ENCODE peak calls at places on chromosomes 7 and 10, in five cellular contexts. N is HCT116, C is SK-N-SH, G is GM12878, V is H1. K is an unnamed sample.

GRCh38 chr10:44786451-44786850 is 124.7 kb upstream of the TMEM72 start:
- DNase-seq in G (no peak), V (no peak), N (no peak), C (no peak), K (no peak)

GRCh38 chr10:102783541-102783930 is 39.8 kb downstream of the WBP1L start:
- DNase-seq in G (no peak), N (no peak), V (no peak), C (no peak), K (no peak)

GRCh38 chr7:44307301-44307900 is 18.0 kb downstream of the CAMK2B start:
- DNase-seq in N (peak; percentile 43), G (no peak), V (peak; percentile 49), C (peak; percentile 87), K (peak; percentile 69)

GRCh38 chr7:127214956-127215355 is 37.8 kb downstream of the GRM8 start:
- DNase-seq in V (no peak), C (no peak), G (no peak), N (no peak), K (no peak)

GRCh38 chr7:4807708-4808420 is 32.4 kb downstream of the AP5Z1 start:
- DNase-seq in G (no peak), V (no peak), N (no peak), C (no peak), K (no peak)

GRCh38 chr10:93313798-93314197 is 168.3 kb downstream of the MYOF start:
- DNase-seq in G (peak; percentile 34), V (no peak), C (no peak), N (no peak), K (no peak)

GRCh38 chr7:77714195-77714594 is 17.9 kb downstream of the RSBN1L start:
- DNase-seq in C (peak; percentile 36), N (no peak), V (no peak), G (no peak), K (no peak)

GRCh38 chr10:70761727-70762350 is 23.3 kb downstream of the TBATA start:
- DNase-seq in C (no peak), G (no peak), V (no peak), N (no peak), K (no peak)

GRCh38 chr7:130273081-130273699 is 6.5 kb downstream of the CPA2 start:
- DNase-seq in C (no peak), G (no peak), V (peak; percentile 67), N (no peak), K (no peak)

GRCh38 chr7:24401628-24402593 is 117.9 kb downstream of the NPY start:
- DNase-seq in G (no peak), V (no peak), C (peak; percentile 30), N (peak; percentile 28), K (peak; percentile 29)

GRCh38 chr10:78528749-78529204 is 495.1 kb downstream of the RPS24 start:
- DNase-seq in V (no peak), N (no peak), G (no peak), C (no peak), K (peak; percentile 44)

GRCh38 chr7:28355553-28356319 is 56.6 kb upstream of the CREB5 start:
- DNase-seq in C (no peak), N (no peak), V (no peak), G (no peak), K (no peak)

GRCh38 chr7:27677912-27678612 is 15.4 kb upstream of the HIBADH start:
- DNase-seq in V (no peak), C (no peak), N (peak; percentile 87), G (no peak), K (no peak)

GRCh38 chr7:158424531-158424930 is 163.1 kb downstream of the PTPRN2 start:
- DNase-seq in G (no peak), N (no peak), C (no peak), V (no peak), K (no peak)

GRCh38 chr10:27485368-27485767 is 18.7 kb upstream of the RAB18 start:
- DNase-seq in N (no peak), V (no peak), C (no peak), G (no peak), K (no peak)

GRCh38 chr10:2208106-2208505 is 470.8 kb upstream of the ADARB2 start:
- DNase-seq in G (no peak), N (no peak), V (no peak), C (no peak), K (no peak)

GRCh38 chr10:100730739-100731602 is 14.4 kb upstream of the PAX2 start:
- DNase-seq in G (peak; percentile 40), N (no peak), C (peak; percentile 57), V (peak; percentile 57), K (no peak)

GRCh38 chr7:83005410-83005809 is 157.3 kb downstream of the PCLO start:
- DNase-seq in C (no peak), N (peak; percentile 7), V (no peak), G (no peak), K (peak; percentile 59)

GRCh38 chr7:111796671-111797070 is 234.4 kb upstream of the IMMP2L start:
- DNase-seq in N (peak; percentile 27), G (no peak), C (no peak), V (peak; percentile 55), K (peak; percentile 10)

GRCh38 chr10:65861249-65861648 is 1064.6 kb upstream of the LRRTM3 start:
- DNase-seq in G (peak; percentile 39), N (peak; percentile 28), V (no peak), C (no peak), K (no peak)

GRCh38 chr7:92279429-92280031 is 33.8 kb downstream of the ANKIB1 start:
- DNase-seq in G (no peak), C (no peak), V (no peak), N (no peak), K (no peak)

GRCh38 chr7:111132833-111133232 is 41.9 kb downstream of the LRRN3 start:
- DNase-seq in N (peak; percentile 15), G (no peak), C (no peak), V (no peak), K (no peak)

GRCh38 chr10:5442056-5442989 is 30.0 kb downstream of the NET1 start:
- DNase-seq in C (peak; percentile 56), N (peak; percentile 38), V (no peak), G (no peak), K (peak; percentile 86)

GRCh38 chr10:12186324-12186723 is 9.4 kb downstream of the NUDT5 start:
- DNase-seq in V (no peak), G (no peak), N (no peak), C (no peak), K (no peak)

GRCh38 chr10:114143160-114143559 is 30.8 kb downstream of the CCDC186 start:
- DNase-seq in N (no peak), G (no peak), V (no peak), C (no peak), K (no peak)

GRCh38 chr7:40847921-40848320 is 713.1 kb downstream of the SUGCT start:
- DNase-seq in G (no peak), N (no peak), V (no peak), C (no peak), K (no peak)

GRCh38 chr10:21649441-21649872 is 115.4 kb downstream of the MLLT10 start:
- DNase-seq in G (no peak), V (no peak), N (no peak), C (no peak), K (no peak)

GRCh38 chr10:10830316-10831061 is 187.2 kb upstream of the CELF2 start:
- DNase-seq in N (no peak), C (no peak), V (no peak), G (no peak), K (no peak)

GRCh38 chr7:132065193-132065972 is 509.0 kb upstream of the PODXL start:
- DNase-seq in C (peak; percentile 41), V (no peak), N (peak; percentile 39), G (no peak), K (no peak)

GRCh38 chr7:40586197-40586596 is 451.4 kb downstream of the SUGCT start:
- DNase-seq in G (no peak), C (no peak), V (no peak), N (no peak), K (no peak)

GRCh38 chr10:50310560-50311174 is 59.4 kb upstream of the ASAH2 start:
- DNase-seq in N (peak; percentile 18), V (peak; percentile 77), G (no peak), C (peak; percentile 33), K (no peak)

GRCh38 chr10:132104062-132104461 is 38.3 kb downstream of the JAKMIP3 start:
- DNase-seq in G (no peak), N (no peak), V (no peak), C (no peak), K (no peak)

GRCh38 chr7:26328498-26329390 is 37.1 kb downstream of the SNX10 start:
- DNase-seq in G (no peak), C (no peak), V (no peak), N (no peak), K (no peak)

DNA sequence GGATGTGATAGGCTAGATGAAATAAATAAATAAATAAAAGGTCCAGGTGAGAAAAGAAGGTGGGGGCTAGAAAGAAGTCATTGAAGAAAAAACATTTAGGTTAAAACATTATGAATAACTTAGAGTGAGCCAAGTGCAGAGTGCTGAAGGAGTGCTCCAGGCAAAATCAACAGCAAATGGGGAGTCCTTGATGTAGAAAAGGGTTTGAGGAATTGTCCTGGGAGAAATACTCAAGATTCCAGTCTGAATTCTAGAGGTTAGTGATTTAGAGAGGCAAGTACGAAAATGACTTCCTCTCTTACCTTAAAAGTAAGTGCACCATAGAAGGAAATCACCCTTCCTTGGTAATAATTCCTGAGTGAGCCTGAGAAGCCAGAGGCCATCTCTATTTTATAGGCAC is 19.7 kb downstream of the CAV1 start:
- DNase-seq in G (no peak), C (no peak), V (no peak), N (no peak), K (no peak)
- TF ChIP-seq JUND in G (no peak), C (no peak), V (no peak), N (no peak), K (no peak)

GRCh38 chr7:101720324-101720723 is 91.2 kb upstream of the MYL10 start:
- DNase-seq in G (no peak), V (no peak), N (no peak), C (no peak), K (no peak)
- TF ChIP-seq JUND in G (no peak), V (no peak), N (no peak), C (no peak), K (no peak)

GRCh38 chr7:128874140-128875031 is 11.7 kb downstream of the ATP6V1F start:
- DNase-seq in V (no peak), C (no peak), G (no peak), N (no peak), K (no peak)
- TF ChIP-seq JUND in V (no peak), C (no peak), G (no peak), N (no peak), K (no peak)

GRCh38 chr7:105202561-105203130 is 186.1 kb downstream of the SRPK2 start:
- DNase-seq in C (no peak), N (no peak), V (no peak), G (no peak), K (no peak)
- TF ChIP-seq JUND in C (no peak), N (no peak), V (no peak), G (no peak), K (no peak)

K was measured in T47D.